ENCODE peak calls at places on chromosomes 16 and 17, in eight cellular contexts. Z is neural progenitor cell, T is HCT116, V is OCI-LY7, I is SK-N-SH, C is GM23338, L is hepatocyte, Q is GM23248. H is an unnamed sample.

GRCh38 chr16:4891886-4892216 is 44.6 kb downstream of the UBN1 start:
- DNase-seq in I (no peak), Z (no peak), C (no peak), Q (peak; percentile 21), L (no peak), T (no peak), V (no peak), H (no peak)

GRCh38 chr17:49036270-49036626 is 39.1 kb downstream of the IGF2BP1 start:
- DNase-seq in V (no peak), Q (no peak), L (no peak), Z (no peak), T (no peak), C (no peak), I (no peak), H (no peak)

GRCh38 chr17:57609125-57609877 is 135.8 kb downstream of the CCDC182 start:
- DNase-seq in L (peak; percentile 45), I (no peak), Q (no peak), Z (no peak), V (no peak), T (no peak), C (no peak), H (no peak)

GRCh38 chr17:74446551-74447500 is 14.9 kb downstream of the GPRC5C start:
- DNase-seq in I (peak; percentile 54), L (no peak), Q (peak; percentile 16), T (no peak), Z (no peak), C (no peak), V (no peak), H (no peak)

GRCh38 chr16:24858219-24859041 is 12.7 kb downstream of the SLC5A11 start:
- DNase-seq in L (peak; percentile 87), C (peak; percentile 84), V (peak; percentile 46), Z (peak; percentile 87), Q (peak; percentile 66), I (no peak), T (no peak), H (peak; percentile 48)

GRCh38 chr17:70629902-70630301 is 460.6 kb downstream of the KCNJ2 start:
- DNase-seq in Z (no peak), C (no peak), L (no peak), T (no peak), V (peak; percentile 7), Q (peak; percentile 38), I (peak; percentile 43), H (no peak)

GRCh38 chr16:50742521-50743150 is 750 bp downstream of the CYLD start:
- DNase-seq in I (no peak), V (peak; percentile 44), C (peak; percentile 55), Q (peak; percentile 81), Z (peak; percentile 60), T (no peak), L (peak; percentile 46), H (peak; percentile 47)

GRCh38 chr16:3131755-3132377 is 3.0 kb upstream of the ZNF213 start:
- DNase-seq in L (peak; percentile 76), Z (peak; percentile 78), I (peak; percentile 68), T (no peak), C (peak; percentile 90), Q (peak; percentile 70), V (peak; percentile 57), H (peak; percentile 46)

GRCh38 chr17:82350182-82351030 is 8.6 kb upstream of the TEX19 start:
- DNase-seq in Q (no peak), T (peak; percentile 56), C (peak; percentile 56), Z (no peak), L (no peak), I (no peak), V (peak; percentile 92), H (peak; percentile 96)

GRCh38 chr16:87849419-87850008 is 19.8 kb downstream of the SLC7A5 start:
- DNase-seq in L (no peak), I (no peak), T (no peak), Q (no peak), C (no peak), V (no peak), Z (no peak), H (no peak)

GRCh38 chr16:27273670-27274522 is 5.3 kb upstream of the NSMCE1 start:
- DNase-seq in Z (no peak), I (no peak), L (peak; percentile 82), V (peak; percentile 84), C (no peak), Q (peak; percentile 72), T (peak; percentile 97), H (no peak)

GRCh38 chr17:28346746-28347246 is 10.5 kb downstream of the POLDIP2 start:
- DNase-seq in L (peak; percentile 62), C (peak; percentile 57), I (peak; percentile 39), Z (peak; percentile 21), T (no peak), Q (no peak), V (no peak), H (no peak)

GRCh38 chr17:15999974-16000827 is 577 bp downstream of the TTC19 start:
- DNase-seq in C (peak; percentile 73), V (peak; percentile 55), I (no peak), T (no peak), L (peak; percentile 80), Z (peak; percentile 84), Q (peak; percentile 73), H (no peak)

GRCh38 chr17:50344712-50345380 is 1.1 kb upstream of the XYLT2 start:
- DNase-seq in T (no peak), V (no peak), L (no peak), C (no peak), Z (no peak), Q (no peak), I (peak; percentile 39), H (no peak)

GRCh38 chr16:66477028-66477515 is 50.0 kb downstream of the BEAN1 start:
- DNase-seq in T (no peak), I (no peak), Q (no peak), C (no peak), V (no peak), Z (no peak), L (no peak), H (no peak)

GRCh38 chr17:40678902-40679522 is 14.0 kb upstream of the KRT222 start:
- DNase-seq in C (no peak), T (no peak), Z (no peak), L (no peak), Q (no peak), V (no peak), I (no peak), H (peak; percentile 16)

GRCh38 chr17:67474081-67474661 is 97.1 kb downstream of the PITPNC1 start:
- DNase-seq in L (no peak), I (no peak), T (no peak), Z (peak; percentile 26), V (no peak), Q (peak; percentile 88), C (peak; percentile 47), H (no peak)

GRCh38 chr16:57255686-57256415 is 10.8 kb downstream of the ARL2BP start:
- DNase-seq in Z (no peak), C (no peak), I (no peak), L (no peak), T (no peak), V (no peak), Q (no peak), H (no peak)

GRCh38 chr17:10730956-10731879 is 1.4 kb upstream of the TMEM220 start:
- DNase-seq in I (no peak), L (no peak), Z (no peak), V (no peak), C (peak; percentile 55), T (no peak), Q (peak; percentile 48), H (no peak)

GRCh38 chr17:74133726-74134125 is 69.8 kb upstream of the RPL38 start:
- DNase-seq in T (no peak), V (no peak), I (no peak), L (no peak), Q (no peak), C (no peak), Z (no peak), H (no peak)

GRCh38 chr17:37212184-37212583 is 163.6 kb upstream of the C17orf78 start:
- DNase-seq in V (no peak), Q (peak; percentile 33), C (no peak), I (no peak), Z (peak; percentile 23), T (no peak), L (no peak), H (no peak)

GRCh38 chr17:40753804-40754203 is 1.3 kb downstream of the KRT25 start:
- DNase-seq in I (no peak), Z (no peak), Q (no peak), T (no peak), L (no peak), C (no peak), V (no peak), H (no peak)

GRCh38 chr17:8326591-8327583 is 12.8 kb upstream of the ODF4 start:
- DNase-seq in Q (peak; percentile 61), T (no peak), Z (peak; percentile 66), V (no peak), C (peak; percentile 61), L (peak; percentile 60), I (peak; percentile 79), H (no peak)

GRCh38 chr17:81488276-81488860 is 24.2 kb downstream of the ACTG1 start:
- DNase-seq in Z (no peak), V (peak; percentile 45), L (no peak), Q (peak; percentile 48), T (no peak), C (peak; percentile 41), I (no peak), H (no peak)

GRCh38 chr16:10938321-10938720 is 3.9 kb downstream of the DEXI start:
- DNase-seq in V (no peak), T (no peak), I (no peak), C (no peak), Q (peak; percentile 57), L (no peak), Z (no peak), H (no peak)
- H3K27ac ChIP-seq in V (no peak overlapping the region), T (no peak overlapping the region), I (no peak overlapping the region), C (no peak overlapping the region), Q (no peak overlapping the region), L (no peak overlapping the region), Z (no peak overlapping the region), H (no peak overlapping the region)

GRCh38 chr17:44492706-44493272 is 10.4 kb downstream of the GPATCH8 start:
- DNase-seq in Q (no peak), Z (no peak), T (no peak), L (no peak), C (no peak), I (no peak), V (no peak), H (no peak)
- H4K20me1 ChIP-seq in Q (peaks cover 42% of the 10 kb centered on the region), Z (peaks cover 91% of the 10 kb centered on the region), T (peaks cover 6% of the 10 kb centered on the region), L (peaks cover 94% of the 10 kb centered on the region), C (peaks cover 68% of the 10 kb centered on the region), I (peaks cover 99% of the 10 kb centered on the region), V (no peaks in the 10 kb centered on the region), H (peaks cover 33% of the 10 kb centered on the region)

GRCh38 chr16:83298541-83298940 is 509.2 kb upstream of the HSBP1 start:
- DNase-seq in I (no peak), Z (no peak), V (no peak), C (no peak), T (no peak), L (no peak), Q (no peak), H (no peak)

GRCh38 chr16:83301966-83302365 is 505.8 kb upstream of the HSBP1 start:
- DNase-seq in I (no peak), Q (peak; percentile 28), C (no peak), L (no peak), Z (no peak), T (no peak), V (no peak), H (no peak)

GRCh38 chr16:83300326-83300725 is 507.5 kb upstream of the HSBP1 start:
- DNase-seq in L (no peak), T (no peak), C (no peak), I (no peak), Q (no peak), V (no peak), Z (no peak), H (no peak)

GRCh38 chr16:83296505-83296904 is 511.3 kb upstream of the HSBP1 start:
- DNase-seq in Q (no peak), V (no peak), T (no peak), Z (no peak), C (no peak), I (no peak), L (no peak), H (no peak)
- TF ChIP-seq EZH2phosphoT487 in Q (no peak), V (no peak), T (no peak), Z (no peak), C (no peak), I (no peak), L (no peak), H (no peak)

GRCh38 chr16:85312642-85313540 is 200.6 kb upstream of the CIBAR2 start:
- DNase-seq in C (no peak), L (peak; percentile 82), T (no peak), I (no peak), V (peak; percentile 16), Z (peak; percentile 57), Q (peak; percentile 60), H (no peak)
- H3K27ac ChIP-seq in C (no peak overlapping the region), L (peak overlapping the region; percentile 84), T (no peak overlapping the region), I (no peak overlapping the region), V (no peak overlapping the region), Z (no peak overlapping the region), Q (no peak overlapping the region), H (no peak overlapping the region)